ENCODE peak calls at places on chromosomes 6 and 20, in six cellular contexts. D is tibial artery, N is ovary, F is mammary epithelial cell, L is HL-60, Y is left ventricle myocardium inferior. B is an unnamed sample.

GRCh38 chr6:114249522-114249921 is 93.3 kb downstream of the HS3ST5 start:
- DNase-seq in N (no peak), F (no peak), D (no peak), L (no peak), Y (no peak), B (no peak)

GRCh38 chr6:147217840-147218404 is 13.7 kb downstream of the STXBP5 start:
- DNase-seq in L (no peak), F (no peak), N (no peak), D (no peak), Y (no peak), B (no peak)

GRCh38 chr6:308768-309167 is 16.5 kb downstream of the DUSP22 start:
- DNase-seq in F (no peak), L (no peak), D (no peak), Y (no peak), N (no peak), B (no peak)

GRCh38 chr6:131629656-131630055 is 1.6 kb upstream of the MED23 start:
- DNase-seq in D (peak; percentile 68), Y (no peak), L (no peak), N (no peak), F (peak; percentile 20), B (no peak)

GRCh38 chr6:113873043-113873667 is 16.0 kb downstream of the MARCKS start:
- DNase-seq in Y (peak; percentile 38), D (peak; percentile 68), N (no peak), F (no peak), L (no peak), B (no peak)

GRCh38 chr20:21609221-21609620 is 95.4 kb upstream of the NKX2-2 start:
- DNase-seq in L (no peak), Y (no peak), D (no peak), F (peak; percentile 50), N (no peak), B (no peak)

GRCh38 chr6:134938896-134939295 is 11.0 kb downstream of the ALDH8A1 start:
- DNase-seq in L (no peak), N (no peak), D (no peak), F (no peak), Y (no peak), B (no peak)

GRCh38 chr20:50313223-50313820 is 122.7 kb downstream of the CEBPB start:
- DNase-seq in N (no peak), L (no peak), D (peak; percentile 39), Y (no peak), F (no peak), B (no peak)

GRCh38 chr6:18034798-18035202 is 47.4 kb upstream of the KIF13A start:
- DNase-seq in Y (no peak), D (no peak), L (no peak), N (no peak), F (no peak), B (no peak)

GRCh38 chr20:12394786-12395185 is 477.1 kb downstream of the BTBD3 start:
- DNase-seq in D (no peak), Y (no peak), L (no peak), N (no peak), F (peak; percentile 59), B (peak; percentile 56)

GRCh38 chr20:63706852-63707557 is 771 bp downstream of the ARFRP1 start:
- DNase-seq in F (peak; percentile 59), Y (no peak), L (no peak), D (peak; percentile 74), N (peak; percentile 34), B (no peak)

GRCh38 chr20:23595941-23596340 is 9.8 kb downstream of the CST9 start:
- DNase-seq in F (no peak), N (no peak), Y (no peak), L (no peak), D (no peak), B (no peak)

GRCh38 chr6:70270287-70271005 is 32.4 kb downstream of the COL9A1 start:
- DNase-seq in D (no peak), Y (no peak), N (no peak), F (no peak), L (no peak), B (peak; percentile 10)

GRCh38 chr6:108868551-108869145 is 20.4 kb downstream of the ARMC2 start:
- DNase-seq in D (no peak), Y (peak; percentile 47), N (no peak), F (no peak), L (no peak), B (no peak)

GRCh38 chr6:79111549-79111948 is 33.5 kb upstream of the PHIP start:
- DNase-seq in Y (no peak), D (no peak), N (no peak), F (no peak), L (no peak), B (no peak)

GRCh38 chr6:15183979-15184378 is 61.9 kb upstream of the JARID2 start:
- DNase-seq in Y (no peak), D (no peak), F (no peak), L (no peak), N (no peak), B (no peak)

GRCh38 chr6:43455034-43455747 is at the start of gene DLK2:
- DNase-seq in D (no peak), Y (no peak), F (no peak), N (no peak), L (no peak), B (no peak)

GRCh38 chr20:9375221-9375681 is 139.1 kb upstream of the LAMP5 start:
- DNase-seq in D (no peak), L (no peak), N (no peak), F (no peak), Y (no peak), B (no peak)

GRCh38 chr20:59402697-59403096 is 102.3 kb downstream of the EDN3 start:
- DNase-seq in F (no peak), L (no peak), D (no peak), Y (no peak), N (no peak), B (no peak)

GRCh38 chr6:119110601-119111548 is 32.4 kb upstream of the FAM184A start:
- DNase-seq in N (peak; percentile 16), Y (no peak), F (peak; percentile 41), D (no peak), L (peak; percentile 17), B (no peak)

GRCh38 chr20:45339084-45339483 is 9.1 kb downstream of the SDC4 start:
- DNase-seq in N (no peak), L (no peak), F (peak; percentile 85), D (peak; percentile 51), Y (no peak), B (no peak)

GRCh38 chr6:72132425-72132824 is 246.1 kb downstream of the RIMS1 start:
- DNase-seq in Y (no peak), F (peak; percentile 64), N (no peak), L (no peak), D (no peak), B (peak; percentile 47)

GRCh38 chr20:59751075-59751711 is 146.9 kb downstream of the PHACTR3 start:
- DNase-seq in D (peak; percentile 74), Y (peak; percentile 68), N (peak; percentile 44), F (peak; percentile 42), L (peak; percentile 47), B (no peak)

GRCh38 chr6:11769816-11770545 is 8.6 kb downstream of the ADTRP start:
- DNase-seq in Y (no peak), L (no peak), F (peak; percentile 75), D (no peak), N (no peak), B (no peak)
- H3K4me3 ChIP-seq in Y (peak overlapping the region; percentile 34), L (no peak overlapping the region), F (peak overlapping the region; percentile 17), D (peak overlapping the region; percentile 13), N (no peak overlapping the region), B (no peak overlapping the region)

DNA sequence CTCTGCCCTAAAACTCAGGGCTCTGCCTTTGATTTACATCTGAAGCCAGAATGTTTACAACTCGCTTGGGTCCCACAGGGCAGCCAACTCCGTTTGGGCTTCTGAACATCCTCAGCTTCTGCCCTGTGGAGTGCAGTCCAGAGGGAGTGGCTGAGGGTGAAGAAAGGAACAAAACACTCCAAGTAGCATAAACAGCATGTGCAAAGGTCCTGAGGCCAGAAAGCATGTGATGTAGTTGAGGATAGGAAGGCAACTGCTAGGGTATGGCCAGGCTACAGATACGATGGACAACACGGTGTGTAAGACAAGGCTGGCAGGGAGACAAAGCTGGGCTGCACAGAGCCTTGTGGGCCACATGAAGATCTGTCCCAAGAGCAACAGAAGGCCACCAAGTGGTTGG is 12.5 kb downstream of the JAG1 start:
- DNase-seq in Y (no peak), D (no peak), N (no peak), F (no peak), L (no peak), B (no peak)
- H3K27me3 ChIP-seq in Y (no peaks in the 10 kb centered on the region), D (no peaks in the 10 kb centered on the region), N (no peaks in the 10 kb centered on the region), F (no peaks in the 10 kb centered on the region), L (no peaks in the 10 kb centered on the region), B (no peaks in the 10 kb centered on the region)

GRCh38 chr20:13814672-13815071 is 29.8 kb downstream of the NDUFAF5 start:
- DNase-seq in L (no peak), F (no peak), N (no peak), Y (no peak), D (no peak), B (no peak)

GRCh38 chr20:13817342-13817741 is 32.5 kb downstream of the NDUFAF5 start:
- DNase-seq in L (no peak), N (no peak), Y (no peak), F (no peak), D (no peak), B (no peak)

GRCh38 chr20:13810446-13810845 is 25.6 kb downstream of the NDUFAF5 start:
- DNase-seq in N (no peak), D (no peak), L (no peak), Y (no peak), F (no peak), B (no peak)

GRCh38 chr20:13816757-13817156 is 31.9 kb downstream of the NDUFAF5 start:
- DNase-seq in D (no peak), F (no peak), N (no peak), Y (no peak), L (no peak), B (no peak)

GRCh38 chr20:13813910-13814309 is 29.1 kb downstream of the NDUFAF5 start:
- DNase-seq in Y (no peak), L (no peak), N (no peak), F (no peak), D (no peak), B (no peak)
- TF ChIP-seq CTCF in Y (no peak), L (no peak), N (no peak), F (no peak), D (no peak), B (no peak)

DNA sequence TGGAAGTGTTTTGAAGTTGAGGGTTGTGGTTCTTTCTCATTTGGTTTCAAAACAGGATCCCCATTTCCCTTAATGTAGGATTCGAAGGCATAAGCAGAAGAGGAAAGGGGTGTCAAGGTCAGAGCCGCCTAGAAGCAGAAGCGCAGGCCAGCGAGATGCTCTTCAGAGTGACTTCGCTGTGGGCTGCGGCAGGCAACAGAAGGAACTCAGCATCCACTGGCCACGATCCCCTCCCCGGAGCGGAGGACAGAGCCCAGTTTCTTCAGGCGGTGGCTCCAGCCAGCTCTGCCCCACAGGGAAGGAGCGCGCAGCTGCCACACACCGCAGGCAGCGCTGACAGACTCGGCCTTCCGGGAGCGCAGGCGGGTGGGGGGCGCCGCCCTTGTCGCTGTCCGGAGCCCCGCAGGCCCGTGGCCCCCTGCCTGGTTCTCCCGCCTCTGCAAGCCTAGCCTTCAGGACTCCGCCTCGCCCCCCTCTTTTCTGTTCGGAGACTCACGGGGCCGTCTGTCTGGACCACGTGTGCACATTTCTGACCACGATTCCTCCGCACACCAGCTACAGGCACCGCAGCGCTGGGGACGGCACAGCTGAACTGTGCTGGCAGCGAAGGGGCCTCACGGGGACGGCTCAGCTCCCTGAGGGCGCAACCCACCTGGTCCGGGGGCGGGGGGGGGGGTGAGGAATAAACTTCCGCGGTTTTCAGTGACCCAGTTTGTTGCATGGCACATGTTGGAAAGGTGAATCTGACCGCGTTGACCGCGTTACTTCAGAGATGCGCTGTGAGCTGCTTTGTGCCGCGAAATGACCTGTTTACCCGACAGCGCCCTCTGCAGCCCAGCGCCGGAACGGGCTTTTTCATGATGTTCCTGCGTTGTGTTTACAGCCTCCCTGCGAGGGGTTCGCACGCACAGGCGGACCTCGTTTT is 26.1 kb downstream of the TTLL2 start:
- DNase-seq in D (no peak), N (peak; percentile 54), F (peak; percentile 1), L (peak; percentile 51), Y (peak; percentile 67), B (peak; percentile 18)
- H3K4me3 ChIP-seq in D (peak overlapping the region; percentile 47), N (peak overlapping the region; percentile 29), F (no peak overlapping the region), L (peak overlapping the region; percentile 28), Y (peak overlapping the region; percentile 64), B (peak overlapping the region; percentile 33)